ENCODE peak calls at places on chromosomes 5 and 9, in seven cellular contexts. E, L, O, U, T, H and C are unnamed samples.

GRCh38 chr5:57986746-57987145 is 473.1 kb downstream of the PLK2 start:
- DNase-seq in L (no peak), H (no peak), U (no peak), E (no peak), O (peak; percentile 61), T (no peak), C (no peak)

GRCh38 chr9:16103613-16104012 is 550.8 kb downstream of the CCDC171 start:
- DNase-seq in O (no peak), T (no peak), U (no peak), E (no peak), L (no peak), H (no peak), C (no peak)

GRCh38 chr9:72445291-72446000 is 76.0 kb upstream of the TMC1 start:
- DNase-seq in O (no peak), E (no peak), T (no peak), U (no peak), L (no peak), H (no peak), C (no peak)

GRCh38 chr9:18526686-18527085 is 52.7 kb downstream of the ADAMTSL1 start:
- DNase-seq in T (no peak), U (no peak), L (no peak), E (no peak), O (no peak), H (no peak), C (no peak)

GRCh38 chr9:110047955-110048472 is 159.9 kb downstream of the C9orf152 start:
- DNase-seq in E (no peak), O (no peak), T (no peak), U (peak; percentile 47), H (peak; percentile 15), L (peak; percentile 45), C (no peak)

GRCh38 chr5:53944981-53945380 is 365.4 kb downstream of the ARL15 start:
- DNase-seq in E (no peak), L (no peak), H (no peak), U (no peak), O (peak; percentile 7), T (no peak), C (no peak)

GRCh38 chr5:146410272-146410671 is 36.9 kb upstream of the TCERG1 start:
- DNase-seq in U (no peak), H (no peak), O (no peak), E (no peak), L (no peak), T (no peak), C (no peak)

GRCh38 chr9:127852829-127853228 is 1.6 kb downstream of the ENG start:
- DNase-seq in H (no peak), U (no peak), L (no peak), T (no peak), E (no peak), O (no peak), C (no peak)

GRCh38 chr5:140101179-140101578 is 12.7 kb upstream of the PURA start:
- DNase-seq in E (no peak), L (no peak), U (no peak), T (no peak), H (no peak), O (no peak), C (no peak)

GRCh38 chr9:137441289-137441934 is at the start of gene ENTPD8:
- DNase-seq in T (no peak), U (peak; percentile 71), O (no peak), L (peak; percentile 58), H (peak; percentile 83), E (no peak), C (no peak)

GRCh38 chr9:21974230-21974541 is 20.0 kb downstream of the CDKN2A start:
- DNase-seq in U (no peak), O (no peak), T (no peak), E (no peak), H (no peak), L (no peak), C (no peak)

GRCh38 chr9:128160603-128160987 is 530 bp downstream of the BBLN start:
- DNase-seq in L (peak; percentile 71), O (no peak), U (peak; percentile 78), T (peak; percentile 44), E (no peak), H (no peak), C (no peak)

GRCh38 chr5:11528720-11529119 is 375.5 kb downstream of the CTNND2 start:
- DNase-seq in H (no peak), T (peak; percentile 56), U (no peak), O (no peak), E (no peak), L (no peak), C (no peak)

GRCh38 chr9:16611001-16611400 is 259.5 kb downstream of the BNC2 start:
- DNase-seq in U (no peak), O (no peak), L (no peak), T (no peak), E (no peak), H (no peak), C (no peak)

GRCh38 chr9:111842313-111842712 is 47.6 kb upstream of the SHOC1 start:
- DNase-seq in H (no peak), L (no peak), O (no peak), E (no peak), U (no peak), T (no peak), C (no peak)

GRCh38 chr5:40441733-40442132 is 238.0 kb upstream of the PTGER4 start:
- DNase-seq in O (no peak), H (no peak), E (peak; percentile 21), T (no peak), U (no peak), L (peak; percentile 10), C (no peak)

DNA sequence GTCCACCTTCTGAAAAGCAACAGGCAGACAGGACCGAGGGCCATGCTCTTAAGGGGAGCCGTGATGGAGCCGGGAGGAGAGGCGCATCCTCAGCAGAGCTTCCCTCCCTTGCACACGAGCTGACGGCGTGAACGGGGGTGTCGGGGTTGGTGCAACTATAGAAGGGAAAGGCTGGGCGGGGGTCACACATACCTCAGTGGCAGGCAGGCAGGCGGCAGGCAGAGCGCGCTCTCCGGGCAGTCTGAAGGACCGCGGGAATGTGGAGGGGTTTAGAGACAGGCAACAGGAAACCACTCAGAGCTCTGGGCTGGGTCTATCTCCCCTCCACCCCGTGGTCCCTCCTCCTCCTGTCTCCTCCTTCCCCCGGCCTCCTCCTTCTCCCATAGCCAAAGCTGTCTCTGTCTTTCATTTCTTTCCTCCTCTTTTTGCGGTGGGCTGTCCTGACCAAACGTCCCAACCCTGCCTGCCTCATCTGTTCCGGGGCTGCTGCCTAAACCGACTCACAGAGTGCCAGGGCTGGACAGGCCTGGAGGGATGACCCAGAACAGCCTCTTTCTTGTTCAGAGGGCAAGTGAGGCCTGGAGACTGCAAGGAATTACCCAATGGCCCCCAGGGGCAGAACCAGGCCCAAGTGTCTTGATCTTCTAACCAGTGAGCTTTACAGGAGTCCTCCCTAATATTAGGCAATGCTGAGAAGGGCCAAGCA is at the start of gene SPARC:
- DNase-seq in O (peak; percentile 58), T (peak; percentile 85), E (no peak), L (peak; percentile 45), H (peak; percentile 19), U (peak; percentile 52), C (peak; percentile 93)
- TF ChIP-seq CTCF in O (no peak), T (no peak), E (no peak), L (no peak), H (no peak), U (no peak), C (peak; percentile 17)

GRCh38 chr5:180643191-180643851 is 6.1 kb downstream of the FLT4 start:
- DNase-seq in E (no peak), O (no peak), H (no peak), T (no peak), L (no peak), U (no peak), C (no peak)

GRCh38 chr5:180644129-180644824 is 5.1 kb downstream of the FLT4 start:
- DNase-seq in L (no peak), T (no peak), H (no peak), U (no peak), E (no peak), O (no peak), C (no peak)

GRCh38 chr5:180645609-180646204 is 3.7 kb downstream of the FLT4 start:
- DNase-seq in T (no peak), L (no peak), H (no peak), U (no peak), E (no peak), O (no peak), C (no peak)

GRCh38 chr5:180646289-180646962 is 3.0 kb downstream of the FLT4 start:
- DNase-seq in O (no peak), U (peak; percentile 29), E (no peak), H (no peak), L (no peak), T (no peak), C (no peak)

GRCh38 chr5:180644825-180645608 is 4.4 kb downstream of the FLT4 start:
- DNase-seq in L (no peak), O (no peak), U (no peak), T (no peak), E (no peak), H (no peak), C (no peak)
- TF ChIP-seq CTCF in L (no peak), O (no peak), U (no peak), T (no peak), E (no peak), H (no peak), C (no peak)

DNA sequence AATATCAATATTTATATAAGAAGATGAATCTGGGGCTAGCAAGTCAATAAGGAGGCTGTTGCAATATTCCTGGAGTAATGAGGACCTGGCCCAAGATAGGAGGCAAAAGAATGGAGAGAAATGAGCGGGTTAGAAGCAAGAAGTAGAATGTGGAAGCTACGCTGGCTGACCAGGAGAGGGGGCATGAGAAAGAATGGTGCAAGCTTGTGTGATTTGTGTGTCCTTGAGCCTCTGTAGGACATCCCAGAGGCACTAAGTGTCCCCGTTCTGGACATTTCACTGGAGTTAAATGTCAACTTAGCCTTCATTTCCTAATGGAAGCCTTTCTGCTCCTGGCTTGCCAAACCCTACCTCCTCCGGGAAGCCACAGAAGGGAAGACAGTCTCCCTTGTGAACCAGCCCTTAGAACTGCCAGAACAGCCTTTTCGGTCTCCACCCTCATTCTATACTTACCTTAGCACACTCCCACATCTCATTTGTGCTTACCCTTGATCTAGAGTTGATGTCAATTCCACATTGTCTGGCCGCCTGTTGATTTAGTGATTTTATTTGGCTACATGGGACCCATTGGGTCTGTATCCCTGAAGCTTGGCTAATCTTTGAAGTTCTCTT is 6.7 kb upstream of the PDE6A start:
- DNase-seq in T (no peak), O (no peak), L (no peak), H (no peak), U (no peak), E (no peak), C (no peak)
- TF ChIP-seq CTCF in T (no peak), O (no peak), L (no peak), H (peak; percentile 16), U (no peak), E (no peak), C (no peak)

GRCh38 chr5:5066276-5067186 is 73.6 kb upstream of the ADAMTS16 start:
- DNase-seq in L (no peak), H (no peak), O (no peak), T (no peak), E (no peak), U (peak; percentile 18), C (no peak)

GRCh38 chr5:5065472-5065871 is 74.7 kb upstream of the ADAMTS16 start:
- DNase-seq in E (no peak), U (no peak), L (no peak), T (no peak), H (no peak), O (no peak), C (no peak)

GRCh38 chr5:5061836-5062235 is 78.3 kb upstream of the ADAMTS16 start:
- DNase-seq in E (no peak), T (no peak), U (no peak), O (no peak), H (no peak), L (no peak), C (no peak)

GRCh38 chr5:5062903-5063302 is 77.2 kb upstream of the ADAMTS16 start:
- DNase-seq in H (no peak), L (no peak), U (no peak), T (no peak), O (no peak), E (no peak), C (no peak)

GRCh38 chr5:5063533-5063953 is 76.6 kb upstream of the ADAMTS16 start:
- DNase-seq in H (no peak), E (no peak), U (peak; percentile 41), L (no peak), T (no peak), O (no peak), C (no peak)
- TF ChIP-seq CTCF in H (peak; percentile 33), E (no peak), U (peak; percentile 22), L (peak; percentile 43), T (no peak), O (peak; percentile 54), C (no peak)